ENCODE peak calls at places on chromosomes 5 and 9, in four cellular contexts. C is lower lobe of right lung; L is left ventricle myocardium inferior; D is effector memory CD4-positive, alpha-beta T cell. V is an unnamed sample.

GRCh38 chr5:143011621-143012020 is 241.4 kb downstream of the ARHGAP26 start:
- DNase-seq in C (no peak), L (no peak), D (no peak), V (no peak)

GRCh38 chr5:81134066-81134465 is 99.1 kb upstream of the CKMT2 start:
- DNase-seq in C (no peak), L (no peak), D (no peak), V (no peak)

GRCh38 chr5:125476888-125477585 is 730.6 kb upstream of the ZNF608 start:
- DNase-seq in C (no peak), L (no peak), D (no peak), V (no peak)

GRCh38 chr9:86637515-86637914 is 283.3 kb upstream of the TUT7 start:
- DNase-seq in C (no peak), L (peak), D (no peak), V (no peak)

GRCh38 chr9:91680129-91680528 is 256.5 kb upstream of the NFIL3 start:
- DNase-seq in C (no peak), L (no peak), D (no peak), V (no peak)

GRCh38 chr9:135939351-135940265 is 21.6 kb downstream of the UBAC1 start:
- DNase-seq in C (no peak), L (no peak), D (peak), V (no peak)

GRCh38 chr5:159886312-159886711 is 30.0 kb upstream of the ADRA1B start:
- DNase-seq in C (no peak), L (no peak), D (no peak), V (no peak)

GRCh38 chr9:112012026-112012902 is 115.7 kb downstream of the UGCG start:
- DNase-seq in C (peak), L (peak), D (no peak), V (no peak)

GRCh38 chr5:125050926-125051325 is 304.5 kb upstream of the ZNF608 start:
- DNase-seq in C (no peak), L (no peak), D (no peak), V (no peak)

GRCh38 chr5:10863763-10864383 is 102.8 kb upstream of the DAP start:
- DNase-seq in C (no peak), L (no peak), D (peak), V (peak)

GRCh38 chr5:132209131-132209530 is 18.5 kb downstream of the P4HA2 start:
- DNase-seq in C (no peak), L (no peak), D (no peak), V (no peak)

GRCh38 chr5:42579320-42579719 is 156.1 kb downstream of the GHR start:
- DNase-seq in C (no peak), L (no peak), D (no peak), V (no peak)
- H3K27ac ChIP-seq in C (no peak), L (no peak), D (no peak), V (no peak)

GRCh38 chr5:178221203-178221771 is 11.3 kb downstream of the PHYKPL start:
- DNase-seq in C (no peak), L (no peak), D (no peak), V (no peak)
- H3K27ac ChIP-seq in C (no peak), L (no peak), D (no peak), V (no peak)

DNA sequence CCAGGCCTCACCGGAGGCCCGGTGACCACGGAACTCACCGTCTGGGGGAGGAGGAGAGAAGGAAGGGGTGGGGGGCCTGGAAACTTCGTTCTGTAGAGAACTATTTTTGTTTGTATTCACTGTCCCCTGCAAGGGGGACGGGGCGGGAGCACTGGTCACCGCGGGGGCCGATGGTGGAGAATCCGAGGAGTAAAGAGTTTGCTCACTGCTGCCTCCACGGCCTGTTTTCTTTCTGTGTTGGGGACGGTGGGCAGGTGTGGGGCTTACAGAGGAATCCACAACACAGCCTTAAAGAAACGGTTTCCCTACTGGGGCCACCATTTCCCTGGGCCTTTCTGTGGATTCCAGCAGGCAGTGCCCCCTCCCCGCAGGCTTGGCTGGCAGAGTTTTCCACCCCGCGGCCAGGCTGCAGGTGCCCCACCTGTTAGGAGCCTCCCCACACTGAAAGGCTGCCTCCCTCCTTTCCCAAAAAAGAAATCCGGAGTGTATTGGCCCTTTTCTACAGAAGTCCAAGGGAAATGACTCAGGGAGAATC is 80.8 kb downstream of the NTNG2 start:
- DNase-seq in C (peak), L (no peak), D (no peak), V (no peak)
- H3K27ac ChIP-seq in C (peak), L (peak), D (peak), V (no peak)

GRCh38 chr9:36150529-36151305 is 14.2 kb downstream of the GLIPR2 start:
- DNase-seq in C (no peak), L (no peak), D (no peak), V (no peak)
- H3K27ac ChIP-seq in C (peak), L (peak), D (peak), V (no peak)

GRCh38 chr9:13388157-13388556 is 108.7 kb upstream of the MPDZ start:
- DNase-seq in C (no peak), L (no peak), D (no peak), V (no peak)
- H3K27ac ChIP-seq in C (no peak), L (peak), D (no peak), V (no peak)

DNA sequence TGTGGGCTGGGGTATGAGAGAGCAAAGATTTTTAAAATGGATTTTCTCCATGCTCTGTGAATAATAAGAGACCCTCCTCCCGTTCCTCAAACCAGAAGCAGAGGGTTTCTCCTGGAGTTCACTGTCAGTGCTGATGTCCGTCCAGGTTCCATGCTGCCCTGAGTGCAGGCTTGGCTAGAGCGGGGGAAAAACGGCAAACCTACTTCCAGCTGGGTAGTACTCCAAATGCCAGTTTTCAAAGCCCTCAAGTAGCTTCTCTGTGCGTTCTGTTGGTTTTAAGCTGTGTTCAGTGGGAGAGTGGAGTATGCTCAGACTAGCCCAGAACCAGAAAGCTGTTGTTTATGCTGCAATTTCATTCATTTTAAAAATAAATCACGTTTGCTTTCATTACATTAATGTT is 40.3 kb downstream of the RASGEF1C start:
- DNase-seq in C (no peak), L (no peak), D (no peak), V (no peak)
- H3K27ac ChIP-seq in C (no peak), L (no peak), D (no peak), V (peak)

DNA sequence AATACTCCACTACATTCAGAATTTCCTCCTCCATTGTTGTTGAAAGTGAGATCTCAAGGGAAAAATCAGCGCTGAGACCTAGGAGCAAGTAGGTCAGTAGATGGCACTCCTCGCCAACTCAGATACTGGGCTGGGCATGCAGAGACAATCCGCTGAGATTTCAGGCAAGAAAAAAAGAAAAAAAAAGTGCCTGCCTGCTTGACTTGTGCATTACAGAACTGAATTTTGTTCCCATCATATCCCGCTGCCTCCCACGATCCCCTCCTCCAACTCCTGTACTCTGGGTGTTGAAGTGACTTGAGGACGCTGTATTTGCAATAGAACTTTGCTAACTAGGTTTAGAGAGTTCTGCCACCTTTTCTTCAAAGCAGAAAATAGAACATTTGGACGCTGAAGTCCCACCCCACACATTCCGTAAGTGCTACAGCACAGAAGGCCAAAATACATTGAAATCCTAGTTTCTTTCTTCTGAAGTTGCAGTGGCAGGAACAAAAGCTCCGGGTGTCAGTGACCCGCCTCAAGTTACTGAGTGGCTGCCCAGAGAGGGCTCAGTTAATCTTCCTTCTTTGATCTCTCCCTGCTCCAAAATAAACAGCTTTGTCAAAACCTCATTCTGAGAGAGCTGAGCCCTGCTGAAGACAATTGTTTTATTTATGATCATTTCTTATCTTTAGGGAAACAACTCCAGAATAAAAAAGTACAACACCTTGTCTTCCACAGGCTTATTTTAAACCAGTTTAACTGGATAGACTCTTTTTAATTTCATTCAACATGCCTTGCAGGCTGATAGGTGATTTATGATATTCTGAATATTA is 265.7 kb downstream of the MLLT3 start:
- DNase-seq in C (no peak), L (peak), D (no peak), V (peak)
- H3K27ac ChIP-seq in C (peak), L (peak), D (no peak), V (peak)

GRCh38 chr5:16852251-16853005 is 83.7 kb downstream of the MYO10 start:
- DNase-seq in C (no peak), L (no peak), D (no peak), V (no peak)
- H3K27ac ChIP-seq in C (no peak), L (no peak), D (no peak), V (no peak)

GRCh38 chr5:5316333-5316732 is 106.1 kb upstream of the ICE1 start:
- DNase-seq in C (no peak), L (no peak), D (no peak), V (no peak)
- H3K27ac ChIP-seq in C (no peak), L (no peak), D (no peak), V (no peak)

GRCh38 chr5:95520176-95520575 is 34.6 kb downstream of the SKIC3 start:
- DNase-seq in C (no peak), L (no peak), D (no peak), V (no peak)
- H3K27ac ChIP-seq in C (no peak), L (no peak), D (no peak), V (no peak)

V was measured in caudate nucleus.